ENCODE peak calls at places on chromosomes 3 and 15, in five cellular contexts. N, K, E, B and V are unnamed samples.

GRCh38 chr3:126306397-126306796 is 50.8 kb downstream of the KLF15 start:
- DNase-seq in N (no peak), K (no peak), E (no peak), B (no peak), V (no peak)

GRCh38 chr15:79778378-79778990 is 118.3 kb downstream of the MTHFS start:
- DNase-seq in N (no peak), K (no peak), E (no peak), B (no peak), V (no peak)

GRCh38 chr3:38346584-38347410 is at the start of gene XYLB:
- DNase-seq in N (peak), K (peak), E (peak), B (peak), V (peak)

GRCh38 chr3:197019021-197019420 is 10.6 kb downstream of the MELTF start:
- DNase-seq in N (no peak), K (no peak), E (no peak), B (no peak), V (no peak)

GRCh38 chr15:36682091-36682490 is 102.7 kb downstream of the CDIN1 start:
- DNase-seq in N (no peak), K (no peak), E (no peak), B (no peak), V (no peak)

GRCh38 chr3:127560051-127560787 is 30.3 kb downstream of the TPRA1 start:
- DNase-seq in N (peak), K (no peak), E (no peak), B (no peak), V (peak)

GRCh38 chr3:59821274-59821673 is 771.4 kb upstream of the CFAP20DC start:
- DNase-seq in N (no peak), K (no peak), E (no peak), B (no peak), V (no peak)

GRCh38 chr3:171620825-171621434 is 160.7 kb upstream of the TNIK start:
- DNase-seq in N (peak), K (no peak), E (no peak), B (no peak), V (no peak)

GRCh38 chr3:175381685-175382084 is 522.6 kb downstream of the NAALADL2 start:
- DNase-seq in N (no peak), K (no peak), E (no peak), B (no peak), V (no peak)